ENCODE peak calls at places on chromosomes 5 and 9, in five cellular contexts. T is K562, S is GM23338, W is HepG2, G is GM12878. R is an unnamed sample. For H3K4me1, the result is how much of the 10 kb centered on the place peaks cover.

GRCh38 chr9:113568481-113569321 is 105.2 kb downstream of the RGS3 start:
- DNase-seq in T (no peak), S (no peak), W (no peak), G (no peak), R (no peak)

GRCh38 chr9:127904888-127905728 is 5.7 kb upstream of the ST6GALNAC6 start:
- DNase-seq in T (peak), S (no peak), W (no peak), G (no peak), R (no peak)

GRCh38 chr5:142178651-142179050 is 70.1 kb downstream of the NDFIP1 start:
- DNase-seq in T (no peak), S (no peak), W (no peak), G (no peak), R (no peak)

GRCh38 chr9:35162605-35163315 is 951 bp downstream of the UNC13B start:
- DNase-seq in T (no peak), S (peak), W (no peak), G (no peak), R (no peak)

GRCh38 chr5:109998717-109999116 is 309.0 kb downstream of the MAN2A1 start:
- DNase-seq in T (no peak), S (no peak), W (no peak), G (no peak), R (no peak)

GRCh38 chr9:18855636-18856035 is 177.4 kb downstream of the SAXO1 start:
- DNase-seq in T (no peak), S (no peak), W (no peak), G (no peak), R (no peak)

GRCh38 chr5:143066556-143067281 is 296.5 kb downstream of the ARHGAP26 start:
- DNase-seq in T (no peak), S (no peak), W (no peak), G (peak), R (no peak)

GRCh38 chr9:127057970-127058644 is 64.3 kb downstream of the ANGPTL2 start:
- DNase-seq in T (no peak), S (no peak), W (no peak), G (no peak), R (no peak)

GRCh38 chr9:137784641-137785513 is 92.7 kb upstream of the CACNA1B start:
- DNase-seq in T (no peak), S (no peak), W (no peak), G (no peak), R (no peak)

GRCh38 chr5:95984287-95984938 is 22.8 kb upstream of the ELL2 start:
- DNase-seq in T (no peak), S (no peak), W (no peak), G (no peak), R (no peak)

GRCh38 chr9:93108301-93109041 is 12.5 kb downstream of the CARD19 start:
- DNase-seq in T (peak), S (no peak), W (no peak), G (no peak), R (no peak)

GRCh38 chr5:169003721-169004481 is 297.0 kb downstream of the SLIT3 start:
- DNase-seq in T (no peak), S (peak), W (no peak), G (no peak), R (no peak)

GRCh38 chr9:116275418-116276295 is 122.1 kb downstream of the PAPPA start:
- DNase-seq in T (no peak), S (no peak), W (no peak), G (no peak), R (no peak)

GRCh38 chr5:168987540-168988300 is 313.2 kb downstream of the SLIT3 start:
- DNase-seq in T (peak), S (peak), W (peak), G (no peak), R (peak)

GRCh38 chr9:120928720-120929389 is 2.3 kb upstream of the TRAF1 start:
- DNase-seq in T (no peak), S (peak), W (peak), G (no peak), R (no peak)

GRCh38 chr9:87193925-87194380 is 246.6 kb upstream of the GAS1 start:
- DNase-seq in T (no peak), S (peak), W (no peak), G (no peak), R (no peak)

GRCh38 chr5:132489051-132489770 is 1.4 kb downstream of the IRF1 start:
- DNase-seq in T (no peak), S (no peak), W (no peak), G (no peak), R (no peak)

GRCh38 chr9:133359420-133360175 is 3.2 kb downstream of the SURF2 start:
- DNase-seq in T (peak), S (peak), W (peak), G (no peak), R (no peak)

GRCh38 chr5:108481355-108481931 is 99.5 kb upstream of the FBXL17 start:
- DNase-seq in T (peak), S (peak), W (peak), G (peak), R (peak)

GRCh38 chr5:157915638-157916037 is 56.7 kb upstream of the CLINT1 start:
- DNase-seq in T (peak), S (no peak), W (peak), G (no peak), R (no peak)

GRCh38 chr9:134064711-134065110 is 3.1 kb downstream of the BRD3 start:
- DNase-seq in T (no peak), S (peak), W (no peak), G (no peak), R (no peak)

GRCh38 chr5:175902013-175902412 is 30.6 kb downstream of the CPLX2 start:
- DNase-seq in T (no peak), S (no peak), W (no peak), G (no peak), R (no peak)

GRCh38 chr5:41071975-41072374 is 833 bp upstream of the MROH2B start:
- DNase-seq in T (no peak), S (no peak), W (no peak), G (no peak), R (no peak)

GRCh38 chr5:74127377-74128338 is 501.7 kb downstream of the ARHGEF28 start:
- DNase-seq in T (no peak), S (peak), W (peak), G (no peak), R (no peak)

GRCh38 chr9:38009990-38010389 is 59.0 kb downstream of the SHB start:
- DNase-seq in T (no peak), S (no peak), W (no peak), G (no peak), R (no peak)

GRCh38 chr5:35373196-35373696 is 143.0 kb upstream of the PRLR start:
- DNase-seq in T (no peak), S (no peak), W (no peak), G (no peak), R (no peak)

GRCh38 chr9:137028281-137029057 is 432 bp upstream of the ABCA2 start:
- DNase-seq in T (peak), S (peak), W (no peak), G (no peak), R (no peak)

GRCh38 chr5:68071731-68072130 is 143.8 kb upstream of the PIK3R1 start:
- DNase-seq in T (no peak), S (no peak), W (no peak), G (no peak), R (no peak)

GRCh38 chr5:160054831-160055230 is 45.9 kb downstream of the TTC1 start:
- DNase-seq in T (peak), S (no peak), W (no peak), G (no peak), R (no peak)

GRCh38 chr5:159826351-159827222 is 89.7 kb upstream of the ADRA1B start:
- DNase-seq in T (no peak), S (no peak), W (no peak), G (peak), R (peak)

GRCh38 chr5:98735806-98736507 is 37.5 kb upstream of the RGMB start:
- DNase-seq in T (no peak), S (no peak), W (no peak), G (no peak), R (no peak)

GRCh38 chr5:12626556-12626955 is 722.3 kb upstream of the CTNND2 start:
- DNase-seq in T (no peak), S (no peak), W (no peak), G (no peak), R (no peak)

GRCh38 chr5:174311531-174312269 is 266.2 kb downstream of the NSG2 start:
- DNase-seq in T (peak), S (peak), W (peak), G (no peak), R (no peak)

GRCh38 chr9:133813749-133814585 is 75.8 kb upstream of the SARDH start:
- DNase-seq in T (no peak), S (no peak), W (no peak), G (no peak), R (no peak)

GRCh38 chr5:125043781-125044391 is 297.4 kb upstream of the ZNF608 start:
- DNase-seq in T (no peak), S (no peak), W (no peak), G (no peak), R (peak)

GRCh38 chr9:95736891-95737522 is 138.5 kb upstream of the ERCC6L2 start:
- DNase-seq in T (no peak), S (peak), W (no peak), G (no peak), R (no peak)

GRCh38 chr5:133392448-133392847 is 219.9 kb downstream of the FSTL4 start:
- DNase-seq in T (no peak), S (no peak), W (no peak), G (no peak), R (no peak)

GRCh38 chr9:117796681-117797080 is 92.5 kb downstream of the TLR4 start:
- DNase-seq in T (no peak), S (no peak), W (no peak), G (no peak), R (no peak)

GRCh38 chr5:53569486-53569885 is 9.0 kb downstream of the NDUFS4 start:
- DNase-seq in T (no peak), S (no peak), W (no peak), G (no peak), R (no peak)

GRCh38 chr5:51387854-51388320 is 4.6 kb downstream of the ISL1 start:
- DNase-seq in T (no peak), S (peak), W (no peak), G (no peak), R (no peak)

GRCh38 chr5:51388488-51389325 is 5.5 kb downstream of the ISL1 start:
- DNase-seq in T (no peak), S (no peak), W (no peak), G (no peak), R (no peak)

GRCh38 chr5:51385214-51385613 is 2.0 kb downstream of the ISL1 start:
- DNase-seq in T (no peak), S (no peak), W (no peak), G (no peak), R (no peak)

GRCh38 chr5:51389326-51389581 is 6.0 kb downstream of the ISL1 start:
- DNase-seq in T (no peak), S (peak), W (no peak), G (no peak), R (no peak)

DNA sequence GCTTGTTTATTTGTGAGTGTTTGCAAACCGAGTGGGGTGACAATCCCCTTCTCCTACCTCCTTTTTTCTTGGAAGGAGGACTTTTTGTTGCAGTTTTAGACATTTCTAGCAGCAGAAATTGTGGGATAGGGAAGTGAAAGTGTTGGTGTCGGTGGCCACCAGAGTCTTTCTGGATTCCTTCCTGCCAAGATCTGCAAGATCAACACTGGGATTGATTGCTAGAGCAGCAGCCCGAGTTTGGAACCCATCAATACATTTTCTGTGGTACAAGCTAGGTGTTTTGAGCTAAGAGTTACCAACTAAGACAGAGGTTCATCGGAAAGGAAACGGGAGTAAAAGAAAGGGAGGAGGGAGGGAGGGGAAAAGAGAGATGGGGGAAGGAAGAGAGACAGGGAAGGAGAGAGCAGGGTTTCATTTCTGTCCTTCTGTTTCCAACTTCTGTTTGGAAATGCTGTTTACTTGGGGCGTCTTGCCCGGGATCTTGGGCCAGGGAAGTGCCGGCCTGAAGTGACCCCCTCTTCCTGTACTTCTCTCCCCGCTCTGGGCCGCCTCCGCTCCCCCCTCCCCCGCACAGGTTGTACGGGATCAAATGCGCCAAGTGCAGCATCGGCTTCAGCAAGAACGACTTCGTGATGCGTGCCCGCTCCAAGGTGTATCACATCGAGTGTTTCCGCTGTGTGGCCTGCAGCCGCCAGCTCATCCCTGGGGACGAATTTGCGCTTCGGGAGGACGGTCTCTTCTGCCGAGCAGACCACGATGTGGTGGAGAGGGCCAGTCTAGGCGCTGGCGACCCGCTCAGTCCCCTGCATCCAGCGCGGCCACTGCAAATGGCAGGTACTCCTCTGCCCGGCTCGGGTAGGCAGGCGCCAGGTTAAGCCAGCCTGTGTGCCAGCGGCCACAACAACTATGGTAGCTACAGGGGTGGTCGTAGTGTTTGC is 3.9 kb downstream of the ISL1 start:
- DNase-seq in T (no peak), S (peak), W (no peak), G (no peak), R (no peak)
- TF ChIP-seq EZH2 in T (no peak), S (peak), W (no peak), G (no peak), R (no peak)

DNA sequence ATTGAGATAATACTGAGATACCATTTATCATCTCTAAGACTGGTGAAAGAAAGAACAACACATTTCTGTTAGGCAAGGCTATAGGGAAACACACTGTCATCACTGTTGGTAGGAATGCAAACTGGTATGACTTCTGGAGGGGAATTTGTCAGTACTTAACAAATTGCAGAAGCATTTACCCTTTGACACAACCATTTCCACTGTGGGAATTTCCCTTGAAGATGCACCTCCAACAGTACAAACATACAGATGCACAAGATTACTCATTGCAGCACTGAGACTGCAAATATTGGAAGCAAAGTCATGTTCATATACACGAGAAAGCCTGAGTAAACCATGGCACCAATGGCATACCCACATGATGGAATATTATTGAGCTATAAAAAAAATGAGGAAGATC is 17.6 kb downstream of the GM2A start:
- DNase-seq in T (no peak), S (no peak), W (no peak), G (peak), R (no peak)
- TF ChIP-seq REST in T (no peak), S (no peak), W (no peak), G (no peak), R (no peak)

DNA sequence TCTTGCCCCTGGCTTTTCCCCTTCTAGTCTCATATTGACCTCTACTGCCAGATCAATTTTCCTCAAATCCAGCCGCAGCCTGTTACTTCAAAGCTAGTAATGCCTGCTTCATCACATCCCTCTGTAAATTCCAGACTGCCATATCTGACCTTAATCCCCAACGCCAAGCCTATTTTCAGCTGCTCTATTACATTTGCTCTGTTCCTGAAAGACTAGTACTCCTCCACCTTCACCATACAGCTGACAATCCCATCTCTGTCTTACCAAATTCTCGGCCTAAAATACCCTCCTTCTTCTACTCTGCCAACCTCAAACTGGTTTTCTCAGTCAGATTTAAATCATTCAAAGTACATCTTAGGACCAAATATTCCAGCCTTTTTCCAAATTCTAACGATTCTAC is 420.2 kb downstream of the RAB3C start:
- DNase-seq in T (no peak), S (no peak), W (no peak), G (no peak), R (no peak)
- H3K4me1 ChIP-seq in T (under half), S (under half), W (under half), G (under half), R (under half)

GRCh38 chr9:36986548-36987408 is 47.3 kb downstream of the PAX5 start:
- DNase-seq in T (no peak), S (peak), W (no peak), G (no peak), R (no peak)

GRCh38 chr9:36987891-36988290 is 46.2 kb downstream of the PAX5 start:
- DNase-seq in T (no peak), S (peak), W (no peak), G (no peak), R (no peak)

GRCh38 chr9:36987409-36987808 is 46.7 kb downstream of the PAX5 start:
- DNase-seq in T (no peak), S (peak), W (no peak), G (no peak), R (no peak)

GRCh38 chr9:36985769-36986547 is 48.1 kb downstream of the PAX5 start:
- DNase-seq in T (no peak), S (peak), W (no peak), G (no peak), R (no peak)

DNA sequence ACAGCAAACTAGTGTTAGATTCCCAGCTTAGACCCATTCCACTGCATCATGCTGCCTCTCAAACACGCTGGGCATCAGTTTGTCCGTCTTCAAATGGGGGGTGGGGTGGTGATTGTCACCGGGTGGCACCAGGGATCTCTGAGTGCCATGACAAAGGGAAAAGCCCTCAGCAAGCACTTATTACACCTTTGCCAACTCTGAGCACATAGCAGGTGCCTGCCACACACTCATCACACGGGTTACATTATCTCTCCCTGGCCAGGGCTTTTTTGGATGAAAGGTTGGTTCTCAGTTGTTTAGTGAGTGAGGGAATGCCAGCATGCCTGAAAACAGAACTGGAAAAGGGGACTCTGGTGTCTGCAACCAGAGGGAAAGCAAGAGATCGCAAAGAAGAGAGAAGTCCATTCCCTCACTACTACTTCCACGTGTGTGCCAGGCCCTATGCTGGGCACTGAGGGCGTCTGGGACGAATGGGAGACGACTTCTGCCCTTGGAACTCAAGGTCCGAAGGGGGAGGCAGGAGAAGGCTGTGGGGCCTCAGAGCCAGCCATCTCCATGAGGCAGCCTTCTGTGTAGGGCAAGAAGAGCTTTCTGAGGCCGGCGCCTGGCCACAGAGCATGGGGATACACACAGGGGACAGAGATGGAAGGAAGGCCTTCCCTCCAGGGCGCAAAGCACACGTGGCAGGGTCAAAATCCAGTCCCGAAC is 48.9 kb downstream of the PAX5 start:
- DNase-seq in T (no peak), S (no peak), W (no peak), G (no peak), R (no peak)
- TF ChIP-seq EZH2 in T (no peak), S (no peak), W (no peak), G (no peak), R (no peak)

GRCh38 chr9:135128035-135128670 is 40.7 kb downstream of the OLFM1 start:
- DNase-seq in T (no peak), S (no peak), W (no peak), G (no peak), R (no peak)

GRCh38 chr9:135123145-135123544 is 35.7 kb downstream of the OLFM1 start:
- DNase-seq in T (no peak), S (no peak), W (no peak), G (no peak), R (no peak)

GRCh38 chr9:135123735-135124134 is 36.3 kb downstream of the OLFM1 start:
- DNase-seq in T (no peak), S (no peak), W (no peak), G (no peak), R (no peak)

GRCh38 chr9:135129137-135129695 is 41.7 kb downstream of the OLFM1 start:
- DNase-seq in T (no peak), S (no peak), W (no peak), G (no peak), R (no peak)

DNA sequence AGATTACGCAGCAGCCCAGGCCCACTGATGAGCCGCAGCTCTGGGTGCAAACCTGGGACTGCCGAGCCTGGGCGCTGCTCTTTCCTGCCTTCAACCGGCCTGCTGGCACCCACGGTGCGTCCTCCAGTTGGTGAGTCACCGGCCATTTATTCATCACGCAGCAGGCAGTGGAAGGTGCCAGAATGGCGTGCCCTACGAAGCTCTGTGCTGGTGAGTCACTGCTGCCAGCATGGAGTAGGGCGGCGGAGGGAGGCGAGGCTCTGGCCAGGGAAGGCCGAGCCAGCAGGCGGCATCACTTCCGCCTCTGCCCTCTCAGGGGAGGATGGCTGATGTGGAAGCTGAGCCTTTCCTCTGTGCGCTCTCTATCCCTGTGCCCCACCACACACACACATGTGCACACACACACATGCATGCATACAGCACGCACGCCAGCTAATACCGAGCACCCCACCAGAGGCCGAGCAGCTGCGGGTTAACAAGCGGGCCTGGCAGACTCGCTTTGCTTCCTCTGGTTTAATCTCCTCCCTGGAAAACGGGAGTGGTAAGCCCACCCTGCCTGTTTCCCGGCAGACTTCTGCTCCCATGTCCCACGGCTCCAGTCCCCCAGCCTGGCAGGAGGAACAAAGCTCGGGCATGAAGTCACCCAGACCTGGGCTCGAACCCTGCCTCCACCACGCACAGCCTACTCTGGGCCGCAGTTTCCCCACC is 39.2 kb downstream of the OLFM1 start:
- DNase-seq in T (no peak), S (no peak), W (no peak), G (no peak), R (peak)
- TF ChIP-seq REST in T (no peak), S (no peak), W (no peak), G (no peak), R (no peak)